ENCODE peak calls at places on chromosomes 6 and 20, in four cellular contexts. T is right lobe of liver, D is uterus, R is endothelial cell of umbilical vein. S is an unnamed sample.

GRCh38 chr20:19501476-19502115 is 256.5 kb upstream of the RIN2 start:
- DNase-seq in R (no peak), T (no peak), D (no peak), S (no peak)

GRCh38 chr20:36344517-36345132 is 38.5 kb downstream of the DLGAP4 start:
- DNase-seq in T (no peak), D (peak; percentile 21), R (peak; percentile 58), S (peak; percentile 92)

GRCh38 chr6:149004664-149005063 is 257.8 kb downstream of the UST start:
- DNase-seq in D (no peak), T (no peak), R (no peak), S (no peak)

GRCh38 chr6:31814677-31815024 is 432 bp downstream of the HSPA1L start:
- DNase-seq in T (peak; percentile 95), R (peak; percentile 96), D (peak; percentile 96), S (peak; percentile 97)

GRCh38 chr6:44353336-44353735 is 10.9 kb downstream of the SPATS1 start:
- DNase-seq in D (no peak), R (no peak), T (no peak), S (no peak)

GRCh38 chr6:123439371-123439770 is 197.4 kb downstream of the TRDN start:
- DNase-seq in R (no peak), D (no peak), T (no peak), S (no peak)

GRCh38 chr6:146912730-146913680 is 291.2 kb upstream of the STXBP5 start:
- DNase-seq in T (no peak), D (no peak), R (peak; percentile 35), S (no peak)

GRCh38 chr6:45320349-45320748 is 7.8 kb upstream of the RUNX2 start:
- DNase-seq in R (no peak), D (no peak), T (no peak), S (no peak)

GRCh38 chr20:62772103-62772611 is 24.1 kb upstream of the MRGBP start:
- DNase-seq in D (no peak), T (no peak), R (no peak), S (no peak)

GRCh38 chr20:725491-725890 is 42.8 kb downstream of the SLC52A3 start:
- DNase-seq in D (no peak), T (no peak), R (no peak), S (no peak)

GRCh38 chr20:32959351-32960221 is 44.6 kb downstream of the SUN5 start:
- DNase-seq in D (no peak), T (no peak), R (no peak), S (no peak)

GRCh38 chr6:11193434-11193833 is 39.0 kb downstream of the NEDD9 start:
- DNase-seq in D (no peak), R (no peak), T (no peak), S (no peak)

DNA sequence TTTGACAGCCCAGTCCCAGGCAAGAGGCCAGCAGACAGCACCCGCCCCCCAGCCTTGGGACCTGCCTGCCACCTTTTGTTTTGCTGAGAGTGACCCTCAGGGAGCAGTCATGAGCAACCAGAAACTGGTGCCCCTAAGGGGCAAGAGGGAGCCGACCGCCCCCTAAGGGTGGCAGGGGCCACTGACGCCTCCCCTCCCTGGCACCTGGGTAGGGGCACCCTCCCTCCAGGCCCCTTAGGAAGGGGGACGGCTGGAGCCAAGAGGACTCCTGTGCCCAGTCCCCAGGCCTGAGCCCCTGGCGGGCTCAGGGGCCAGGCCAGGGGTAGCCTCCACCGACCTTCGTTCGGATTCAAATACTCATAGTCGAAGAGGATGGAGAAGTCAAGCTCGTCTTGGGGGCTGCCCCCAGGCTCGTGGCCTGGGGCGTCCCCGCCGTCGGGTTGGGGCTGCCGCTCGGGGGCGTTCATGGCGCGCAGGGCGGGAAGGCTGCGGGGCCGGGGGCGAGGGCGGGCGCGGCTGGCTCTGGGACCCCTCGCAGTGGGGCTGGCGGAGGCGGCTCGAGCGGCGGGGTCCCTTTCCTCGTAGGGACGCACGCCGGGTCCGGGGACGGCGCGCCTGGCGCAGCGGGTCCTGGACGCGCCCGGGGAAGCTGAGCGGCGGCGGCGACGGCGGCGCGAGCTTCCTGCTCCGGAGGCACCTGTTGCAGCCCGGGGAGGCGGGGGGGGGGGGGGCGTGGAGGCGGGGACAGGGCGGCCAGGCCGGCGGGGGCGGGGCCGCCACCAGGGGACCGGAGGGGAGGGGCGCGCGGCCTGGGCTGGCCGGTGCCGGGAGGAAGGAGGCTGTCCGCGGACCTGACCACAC is at the start of gene NFATC2:
- DNase-seq in D (peak; percentile 27), T (peak; percentile 79), R (peak; percentile 45), S (peak; percentile 91)
- H3K27me3 ChIP-seq in D (no peaks in the 10 kb centered on the region), T (no peaks in the 10 kb centered on the region), R (peaks cover 5% of the 10 kb centered on the region), S (no peaks in the 10 kb centered on the region)

GRCh38 chr6:159043986-159044385 is 805 bp downstream of the TAGAP start:
- DNase-seq in T (no peak), R (no peak), D (no peak), S (no peak)

GRCh38 chr6:159042824-159043181 is 2.0 kb downstream of the TAGAP start:
- DNase-seq in R (no peak), T (no peak), D (no peak), S (no peak)

GRCh38 chr6:159043236-159043635 is 1.6 kb downstream of the TAGAP start:
- DNase-seq in R (no peak), T (no peak), D (no peak), S (no peak)

GRCh38 chr6:159045826-159046225 is 1.0 kb upstream of the TAGAP start:
- DNase-seq in R (no peak), T (no peak), D (no peak), S (no peak)

DNA sequence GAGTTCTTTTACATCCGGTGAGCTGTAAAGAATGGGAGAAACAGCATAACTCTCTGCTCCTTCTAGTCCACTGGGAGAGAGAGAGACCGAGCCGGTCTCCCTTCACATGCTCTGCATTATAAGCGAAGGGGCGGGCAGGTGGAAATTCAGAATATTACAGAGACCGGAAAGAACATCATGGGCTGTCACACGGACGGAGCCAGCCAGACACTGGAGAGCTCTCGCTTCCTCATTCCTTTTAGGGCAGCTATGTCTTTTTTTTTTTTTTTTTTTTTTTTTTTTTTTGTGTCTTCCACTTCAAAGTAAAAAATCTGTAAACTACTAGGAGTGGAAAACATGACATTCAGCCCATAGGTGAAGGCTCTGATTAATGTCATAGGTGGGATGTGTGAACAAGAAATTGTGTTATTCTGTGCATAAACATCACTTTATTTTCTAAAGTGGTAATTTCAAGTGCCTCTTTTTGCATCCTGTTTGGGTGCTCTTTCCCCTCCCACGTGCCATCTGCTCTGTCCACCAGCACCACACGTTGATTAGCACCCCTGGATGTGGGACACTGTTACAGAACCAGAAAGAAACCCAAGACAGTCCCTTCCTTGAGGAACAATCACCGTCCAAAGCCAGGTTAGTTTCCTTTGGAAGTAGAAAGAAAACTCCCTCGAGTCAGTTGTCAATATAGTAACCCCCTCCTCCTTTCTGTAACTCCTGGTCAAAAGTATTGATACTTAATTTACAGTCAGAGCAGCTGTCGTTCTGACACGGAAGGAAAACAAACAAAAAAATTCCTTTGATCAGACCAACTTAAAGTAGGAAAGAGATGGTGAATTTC is at the start of gene TAGAP:
- DNase-seq in D (peak; percentile 50), R (no peak), T (peak; percentile 69), S (peak; percentile 12)
- H3K4me3 ChIP-seq in D (peak within 1 kb of the TSS; percentile 24), R (no peak within 1 kb of the TSS), T (peak within 1 kb of the TSS; percentile 2), S (no peak within 1 kb of the TSS)

GRCh38 chr6:170287371-170287876 is 3.5 kb downstream of the DLL1 start:
- DNase-seq in D (no peak), T (no peak), R (no peak), S (no peak)
- H3K27me3 ChIP-seq in D (no peaks in the 10 kb centered on the region), T (no peaks in the 10 kb centered on the region), R (peaks cover 35% of the 10 kb centered on the region), S (peaks cover under 1% of the 10 kb centered on the region)

GRCh38 chr6:72642435-72642834 is 20.6 kb downstream of the KCNQ5 start:
- DNase-seq in D (no peak), T (no peak), R (no peak), S (no peak)

GRCh38 chr6:72639920-72640621 is 18.2 kb downstream of the KCNQ5 start:
- DNase-seq in R (no peak), T (no peak), D (no peak), S (no peak)

GRCh38 chr6:72636786-72637185 is 14.9 kb downstream of the KCNQ5 start:
- DNase-seq in T (no peak), D (no peak), R (no peak), S (no peak)

GRCh38 chr6:72643214-72643613 is 21.4 kb downstream of the KCNQ5 start:
- DNase-seq in T (no peak), D (no peak), R (no peak), S (no peak)

DNA sequence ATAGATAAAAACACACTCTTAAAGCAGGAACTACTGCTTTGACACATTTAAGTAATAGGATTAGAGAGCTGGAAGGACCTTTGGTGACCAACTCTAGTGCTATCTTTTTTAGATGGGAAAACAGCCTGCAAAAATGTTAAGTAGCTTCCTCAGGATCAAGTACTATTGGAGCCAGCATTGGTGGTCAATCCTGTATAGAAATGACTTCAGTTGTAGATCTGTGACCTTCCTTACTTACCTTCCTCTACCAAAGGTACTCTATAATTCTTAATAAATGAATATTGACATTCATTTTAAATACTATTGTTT is 18.7 kb downstream of the KCNQ5 start:
- DNase-seq in D (no peak), T (no peak), R (no peak), S (no peak)
- H3K4me3 ChIP-seq in D (no peak overlapping the region), T (no peak overlapping the region), R (no peak overlapping the region), S (no peak overlapping the region)

S was measured in Caco-2.